ENCODE peak calls at places on chromosomes 7 and 10, in five cellular contexts. R, W, M, U and D are unnamed samples.

GRCh38 chr10:30057421-30057841 is 2.0 kb downstream of the JCAD start:
- DNase-seq in U (peak; percentile 72), R (no peak), M (no peak), W (peak; percentile 46), D (no peak)

GRCh38 chr10:17227367-17228080 is 517 bp upstream of the VIM start:
- DNase-seq in R (no peak), U (no peak), W (no peak), M (no peak), D (no peak)

GRCh38 chr10:78864761-78865517 is 203.8 kb upstream of the ZMIZ1 start:
- DNase-seq in W (no peak), U (no peak), M (no peak), R (no peak), D (no peak)

GRCh38 chr7:27961255-27961654 is 219.3 kb downstream of the JAZF1 start:
- DNase-seq in R (no peak), M (no peak), W (peak; percentile 68), U (peak; percentile 91), D (no peak)

GRCh38 chr10:86446987-86447386 is 74.6 kb downstream of the WAPL start:
- DNase-seq in W (no peak), M (no peak), R (no peak), U (no peak), D (no peak)

GRCh38 chr7:87398441-87398840 is 53.0 kb downstream of the CROT start:
- DNase-seq in U (peak; percentile 16), R (no peak), M (no peak), W (peak; percentile 91), D (no peak)

GRCh38 chr10:119428789-119429188 is 113.7 kb downstream of the RGS10 start:
- DNase-seq in M (no peak), W (no peak), U (peak; percentile 65), R (no peak), D (no peak)

GRCh38 chr7:24336461-24336860 is 52.5 kb downstream of the NPY start:
- DNase-seq in R (no peak), M (no peak), U (no peak), W (peak; percentile 9), D (no peak)

GRCh38 chr10:51860257-51860656 is 160.9 kb upstream of the CSTF2T start:
- DNase-seq in W (peak; percentile 51), R (no peak), U (no peak), M (no peak), D (no peak)

GRCh38 chr10:86678999-86679792 is 10.9 kb downstream of the LDB3 start:
- DNase-seq in M (no peak), R (no peak), W (no peak), U (no peak), D (no peak)

GRCh38 chr10:125768217-125768616 is 7.4 kb downstream of the MMP21 start:
- DNase-seq in M (no peak), R (no peak), W (no peak), U (no peak), D (no peak)

GRCh38 chr10:70617798-70618568 is 15.4 kb upstream of the PRF1 start:
- DNase-seq in W (peak; percentile 45), U (peak; percentile 53), R (no peak), M (no peak), D (no peak)